ENCODE peak calls at places on chromosomes 16 and 17, in seven cellular contexts. One of them, this sample, is unnamed.

GRCh38 chr17:77375108-77375507 is 234.3 kb downstream of the SEC14L1 start:
- DNase-seq in CD8-positive, alpha-beta T cell: no peak
- DNase-seq in prostate gland: no peak
- DNase-seq in effector memory CD4-positive, alpha-beta T cell: no peak
- DNase-seq in fibroblast of lung: no peak
- DNase-seq in RWPE1: no peak
- DNase-seq in spleen: no peak
- DNase-seq in this sample: no peak

GRCh38 chr17:75194879-75195278 is 10.6 kb upstream of the NUP85 start:
- DNase-seq in CD8-positive, alpha-beta T cell: no peak
- DNase-seq in prostate gland: no peak
- DNase-seq in effector memory CD4-positive, alpha-beta T cell: no peak
- DNase-seq in fibroblast of lung: no peak
- DNase-seq in RWPE1: no peak
- DNase-seq in spleen: no peak
- DNase-seq in this sample: no peak

GRCh38 chr16:28538733-28539596 is at the start of gene NUPR1:
- DNase-seq in CD8-positive, alpha-beta T cell: no peak
- DNase-seq in prostate gland: peak
- DNase-seq in effector memory CD4-positive, alpha-beta T cell: no peak
- DNase-seq in fibroblast of lung: peak
- DNase-seq in RWPE1: peak
- DNase-seq in spleen: no peak
- DNase-seq in this sample: peak

GRCh38 chr17:82690786-82691489 is 7.6 kb downstream of the RAB40B start:
- DNase-seq in CD8-positive, alpha-beta T cell: no peak
- DNase-seq in prostate gland: no peak
- DNase-seq in effector memory CD4-positive, alpha-beta T cell: no peak
- DNase-seq in fibroblast of lung: no peak
- DNase-seq in RWPE1: no peak
- DNase-seq in spleen: no peak
- DNase-seq in this sample: no peak

GRCh38 chr17:61669522-61669921 is 78.5 kb upstream of the NACA2 start:
- DNase-seq in CD8-positive, alpha-beta T cell: no peak
- DNase-seq in prostate gland: no peak
- DNase-seq in effector memory CD4-positive, alpha-beta T cell: no peak
- DNase-seq in fibroblast of lung: no peak
- DNase-seq in RWPE1: no peak
- DNase-seq in spleen: no peak
- DNase-seq in this sample: no peak

GRCh38 chr17:65312718-65313382 is 175.7 kb downstream of the RGS9 start:
- DNase-seq in CD8-positive, alpha-beta T cell: no peak
- DNase-seq in prostate gland: no peak
- DNase-seq in effector memory CD4-positive, alpha-beta T cell: no peak
- DNase-seq in fibroblast of lung: no peak
- DNase-seq in RWPE1: no peak
- DNase-seq in spleen: no peak
- DNase-seq in this sample: no peak

GRCh38 chr16:80997139-80997798 is 9.4 kb downstream of the CMC2 start:
- DNase-seq in CD8-positive, alpha-beta T cell: no peak
- DNase-seq in prostate gland: no peak
- DNase-seq in effector memory CD4-positive, alpha-beta T cell: no peak
- DNase-seq in fibroblast of lung: peak
- DNase-seq in RWPE1: no peak
- DNase-seq in spleen: no peak
- DNase-seq in this sample: no peak

GRCh38 chr16:57570301-57571070 is 28.0 kb downstream of the ADGRG5 start:
- DNase-seq in CD8-positive, alpha-beta T cell: no peak
- DNase-seq in prostate gland: no peak
- DNase-seq in effector memory CD4-positive, alpha-beta T cell: no peak
- DNase-seq in fibroblast of lung: no peak
- DNase-seq in RWPE1: no peak
- DNase-seq in spleen: no peak
- DNase-seq in this sample: no peak

GRCh38 chr17:78882546-78883089 is 20.4 kb downstream of the CEP295NL start:
- DNase-seq in CD8-positive, alpha-beta T cell: no peak
- DNase-seq in prostate gland: no peak
- DNase-seq in effector memory CD4-positive, alpha-beta T cell: no peak
- DNase-seq in fibroblast of lung: no peak
- DNase-seq in RWPE1: no peak
- DNase-seq in spleen: peak
- DNase-seq in this sample: no peak

GRCh38 chr16:7332611-7333010 is at the start of gene RBFOX1:
- DNase-seq in CD8-positive, alpha-beta T cell: no peak
- DNase-seq in prostate gland: no peak
- DNase-seq in effector memory CD4-positive, alpha-beta T cell: no peak
- DNase-seq in fibroblast of lung: no peak
- DNase-seq in RWPE1: no peak
- DNase-seq in spleen: no peak
- DNase-seq in this sample: no peak

GRCh38 chr17:42288985-42289862 is 926 bp downstream of the STAT5A start:
- DNase-seq in CD8-positive, alpha-beta T cell: peak
- DNase-seq in prostate gland: no peak
- DNase-seq in effector memory CD4-positive, alpha-beta T cell: peak
- DNase-seq in fibroblast of lung: no peak
- DNase-seq in RWPE1: no peak
- DNase-seq in spleen: peak
- DNase-seq in this sample: no peak

GRCh38 chr17:18860161-18860972 is 2.4 kb downstream of the PRPSAP2 start:
- DNase-seq in CD8-positive, alpha-beta T cell: no peak
- DNase-seq in prostate gland: no peak
- DNase-seq in effector memory CD4-positive, alpha-beta T cell: no peak
- DNase-seq in fibroblast of lung: no peak
- DNase-seq in RWPE1: peak
- DNase-seq in spleen: no peak
- DNase-seq in this sample: no peak

GRCh38 chr16:5633845-5634440 is 536.3 kb upstream of the EEF2KMT start:
- DNase-seq in CD8-positive, alpha-beta T cell: no peak
- DNase-seq in prostate gland: no peak
- DNase-seq in effector memory CD4-positive, alpha-beta T cell: no peak
- DNase-seq in fibroblast of lung: peak
- DNase-seq in RWPE1: peak
- DNase-seq in spleen: no peak
- DNase-seq in this sample: no peak

GRCh38 chr17:81097134-81097942 is 62.4 kb downstream of the BAIAP2 start:
- DNase-seq in CD8-positive, alpha-beta T cell: peak
- DNase-seq in prostate gland: peak
- DNase-seq in effector memory CD4-positive, alpha-beta T cell: peak
- DNase-seq in fibroblast of lung: peak
- DNase-seq in RWPE1: peak
- DNase-seq in spleen: no peak
- DNase-seq in this sample: no peak

GRCh38 chr17:28029033-28029432 is 13.4 kb upstream of the NLK start:
- DNase-seq in CD8-positive, alpha-beta T cell: no peak
- DNase-seq in prostate gland: no peak
- DNase-seq in effector memory CD4-positive, alpha-beta T cell: no peak
- DNase-seq in fibroblast of lung: no peak
- DNase-seq in RWPE1: no peak
- DNase-seq in spleen: no peak
- DNase-seq in this sample: no peak

GRCh38 chr16:74035816-74036215 is 260.8 kb upstream of the PSMD7 start:
- DNase-seq in CD8-positive, alpha-beta T cell: no peak
- DNase-seq in prostate gland: no peak
- DNase-seq in effector memory CD4-positive, alpha-beta T cell: no peak
- DNase-seq in fibroblast of lung: peak
- DNase-seq in RWPE1: peak
- DNase-seq in spleen: no peak
- DNase-seq in this sample: no peak

GRCh38 chr16:69798466-69798865 is 36.3 kb downstream of the WWP2 start:
- DNase-seq in CD8-positive, alpha-beta T cell: no peak
- DNase-seq in prostate gland: no peak
- DNase-seq in effector memory CD4-positive, alpha-beta T cell: no peak
- DNase-seq in fibroblast of lung: peak
- DNase-seq in RWPE1: no peak
- DNase-seq in spleen: no peak
- DNase-seq in this sample: no peak
- H3K27ac ChIP-seq in CD8-positive, alpha-beta T cell: no peak
- H3K27ac ChIP-seq in prostate gland: no peak
- H3K27ac ChIP-seq in effector memory CD4-positive, alpha-beta T cell: no peak
- H3K27ac ChIP-seq in fibroblast of lung: no peak
- H3K27ac ChIP-seq in RWPE1: no peak
- H3K27ac ChIP-seq in spleen: peak
- H3K27ac ChIP-seq in this sample: no peak

GRCh38 chr16:29664133-29664912 is 1.3 kb downstream of the SPN start:
- DNase-seq in CD8-positive, alpha-beta T cell: peak
- DNase-seq in prostate gland: no peak
- DNase-seq in effector memory CD4-positive, alpha-beta T cell: no peak
- DNase-seq in fibroblast of lung: no peak
- DNase-seq in RWPE1: no peak
- DNase-seq in spleen: peak
- DNase-seq in this sample: no peak

GRCh38 chr16:29662729-29663019 is 373 bp upstream of the SPN start:
- DNase-seq in CD8-positive, alpha-beta T cell: peak
- DNase-seq in prostate gland: no peak
- DNase-seq in effector memory CD4-positive, alpha-beta T cell: peak
- DNase-seq in fibroblast of lung: no peak
- DNase-seq in RWPE1: no peak
- DNase-seq in spleen: peak
- DNase-seq in this sample: no peak

GRCh38 chr16:29663829-29664132 is 734 bp downstream of the SPN start:
- DNase-seq in CD8-positive, alpha-beta T cell: no peak
- DNase-seq in prostate gland: no peak
- DNase-seq in effector memory CD4-positive, alpha-beta T cell: no peak
- DNase-seq in fibroblast of lung: no peak
- DNase-seq in RWPE1: no peak
- DNase-seq in spleen: no peak
- DNase-seq in this sample: no peak

GRCh38 chr16:29663020-29663828 is at the start of gene SPN:
- DNase-seq in CD8-positive, alpha-beta T cell: peak
- DNase-seq in prostate gland: no peak
- DNase-seq in effector memory CD4-positive, alpha-beta T cell: no peak
- DNase-seq in fibroblast of lung: no peak
- DNase-seq in RWPE1: no peak
- DNase-seq in spleen: peak
- DNase-seq in this sample: no peak

DNA sequence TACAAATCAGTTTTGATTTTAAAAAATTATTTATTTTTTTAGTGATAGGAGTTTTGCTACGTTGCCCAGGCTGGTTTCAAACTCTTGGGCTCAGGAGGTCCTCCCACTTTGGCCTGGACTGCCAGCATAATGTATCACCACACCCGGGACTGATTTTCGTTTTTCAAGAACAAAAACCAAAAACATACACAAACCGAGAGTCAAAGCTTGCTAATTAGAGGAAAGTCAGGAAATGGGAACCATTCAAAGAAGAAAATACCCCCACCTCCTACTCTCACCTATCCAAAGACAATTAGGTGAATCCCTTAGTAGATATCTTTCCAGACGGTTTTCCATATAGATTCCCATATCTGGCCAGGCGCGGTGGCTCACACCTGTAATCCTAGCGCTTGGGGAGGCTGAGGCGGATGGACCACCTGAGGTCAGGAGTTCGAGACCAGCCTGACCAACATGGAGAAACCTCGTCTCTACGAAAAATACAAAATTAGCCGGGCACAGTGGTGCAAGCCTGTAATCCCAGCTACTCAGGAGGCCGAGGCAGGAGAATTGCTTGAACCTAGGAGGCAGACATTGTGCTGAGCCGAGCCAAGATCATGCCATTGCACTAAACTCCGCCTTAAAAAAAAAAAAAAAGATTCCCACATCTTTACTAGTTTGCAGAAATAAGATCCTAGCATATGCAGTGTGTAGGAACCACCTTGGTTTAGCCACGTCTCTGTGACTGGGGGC is 883 bp upstream of the SPN start:
- DNase-seq in CD8-positive, alpha-beta T cell: no peak
- DNase-seq in prostate gland: no peak
- DNase-seq in effector memory CD4-positive, alpha-beta T cell: no peak
- DNase-seq in fibroblast of lung: no peak
- DNase-seq in RWPE1: no peak
- DNase-seq in spleen: no peak
- DNase-seq in this sample: no peak
- H3K27ac ChIP-seq in CD8-positive, alpha-beta T cell: peak
- H3K27ac ChIP-seq in prostate gland: no peak
- H3K27ac ChIP-seq in effector memory CD4-positive, alpha-beta T cell: peak
- H3K27ac ChIP-seq in fibroblast of lung: no peak
- H3K27ac ChIP-seq in RWPE1: no peak
- H3K27ac ChIP-seq in spleen: peak
- H3K27ac ChIP-seq in this sample: no peak

DNA sequence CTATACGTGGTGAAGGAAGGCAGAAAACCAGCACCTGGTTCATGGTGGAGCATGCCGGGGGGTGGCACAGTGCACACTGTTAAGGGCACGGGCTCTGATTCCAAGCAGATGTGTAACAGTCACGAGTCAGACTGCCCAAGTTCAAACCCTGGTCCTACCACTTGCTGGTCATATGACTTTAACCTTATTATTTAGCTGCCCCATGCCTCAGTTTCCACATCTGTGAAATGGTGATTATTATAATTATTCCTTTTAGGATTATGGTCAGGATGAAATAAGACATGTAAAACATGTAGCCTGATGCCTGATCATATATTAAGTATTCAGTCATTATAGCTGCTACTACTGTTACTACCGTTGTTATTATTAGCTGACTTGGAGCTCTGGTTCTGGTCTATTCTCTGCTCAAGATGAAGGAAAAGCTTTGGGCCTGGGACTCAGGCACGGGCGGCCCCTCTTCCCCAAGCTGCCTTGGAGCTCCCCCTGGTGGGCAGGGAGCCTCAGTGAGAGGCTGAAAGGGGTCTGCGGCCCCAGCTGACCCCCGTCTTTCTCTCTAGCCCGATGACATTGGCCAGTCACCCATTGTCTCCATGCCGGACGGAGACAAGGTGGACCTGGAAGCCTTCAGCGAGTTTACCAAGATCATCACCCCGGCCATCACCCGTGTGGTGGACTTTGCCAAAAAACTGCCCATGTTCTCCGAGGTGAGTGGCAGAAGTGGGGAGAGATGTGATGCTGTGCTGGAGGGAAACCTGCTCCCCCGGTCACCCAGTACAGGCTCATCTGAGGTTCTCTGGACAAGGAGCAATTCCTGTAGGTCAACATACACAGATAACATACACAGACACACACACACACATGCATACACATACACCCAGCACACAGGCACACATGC is 14.0 kb downstream of the NR1D1 start:
- DNase-seq in CD8-positive, alpha-beta T cell: peak
- DNase-seq in prostate gland: no peak
- DNase-seq in effector memory CD4-positive, alpha-beta T cell: no peak
- DNase-seq in fibroblast of lung: peak
- DNase-seq in RWPE1: no peak
- DNase-seq in spleen: peak
- DNase-seq in this sample: no peak
- H3K27ac ChIP-seq in CD8-positive, alpha-beta T cell: no peak
- H3K27ac ChIP-seq in prostate gland: no peak
- H3K27ac ChIP-seq in effector memory CD4-positive, alpha-beta T cell: no peak
- H3K27ac ChIP-seq in fibroblast of lung: no peak
- H3K27ac ChIP-seq in RWPE1: peak
- H3K27ac ChIP-seq in spleen: peak
- H3K27ac ChIP-seq in this sample: no peak

GRCh38 chr16:3645108-3645503 is 9.4 kb upstream of the DNASE1 start:
- DNase-seq in CD8-positive, alpha-beta T cell: no peak
- DNase-seq in prostate gland: no peak
- DNase-seq in effector memory CD4-positive, alpha-beta T cell: no peak
- DNase-seq in fibroblast of lung: no peak
- DNase-seq in RWPE1: no peak
- DNase-seq in spleen: no peak
- DNase-seq in this sample: no peak
- H3K27ac ChIP-seq in CD8-positive, alpha-beta T cell: no peak
- H3K27ac ChIP-seq in prostate gland: no peak
- H3K27ac ChIP-seq in effector memory CD4-positive, alpha-beta T cell: no peak
- H3K27ac ChIP-seq in fibroblast of lung: no peak
- H3K27ac ChIP-seq in RWPE1: no peak
- H3K27ac ChIP-seq in spleen: no peak
- H3K27ac ChIP-seq in this sample: no peak

This sample was measured in epithelial cell of prostate.